ENCODE peak calls at places on chromosomes 2 and 18, in seven cellular contexts. O, G, Q, H, C, F and M are unnamed samples.

GRCh38 chr2:109636290-109636675 is 22.1 kb downstream of the SOWAHC start:
- DNase-seq in O (no peak), G (no peak), Q (no peak), H (no peak), C (peak; percentile 76), F (no peak), M (no peak)

GRCh38 chr2:168348076-168348475 is 100.7 kb upstream of the STK39 start:
- DNase-seq in O (no peak), G (no peak), Q (peak; percentile 46), H (peak; percentile 70), C (peak; percentile 72), F (peak; percentile 43), M (peak; percentile 19)

GRCh38 chr2:10591207-10591606 is 98.6 kb downstream of the NOL10 start:
- DNase-seq in O (no peak), G (no peak), Q (no peak), H (no peak), C (peak; percentile 57), F (peak; percentile 74), M (no peak)

GRCh38 chr2:72180351-72180750 is 32.7 kb upstream of the CYP26B1 start:
- DNase-seq in O (no peak), G (no peak), Q (no peak), H (no peak), C (no peak), F (no peak), M (no peak)

GRCh38 chr2:74001781-74002514 is 17.2 kb downstream of the TET3 start:
- DNase-seq in O (no peak), G (no peak), Q (no peak), H (no peak), C (peak; percentile 39), F (no peak), M (no peak)

GRCh38 chr2:110783474-110783873 is 51.1 kb downstream of the ACOXL start:
- DNase-seq in O (no peak), G (no peak), Q (no peak), H (no peak), C (no peak), F (no peak), M (no peak)

GRCh38 chr2:102703748-102704147 is 58.1 kb upstream of the TMEM182 start:
- DNase-seq in O (no peak), G (no peak), Q (no peak), H (peak; percentile 59), C (peak; percentile 49), F (peak; percentile 26), M (no peak)

GRCh38 chr2:202267495-202267894 is 1.9 kb downstream of the NOP58 start:
- DNase-seq in O (no peak), G (no peak), Q (no peak), H (no peak), C (peak; percentile 26), F (no peak), M (no peak)

GRCh38 chr2:71736986-71737385 is 283.6 kb downstream of the DYSF start:
- DNase-seq in O (no peak), G (no peak), Q (no peak), H (no peak), C (no peak), F (no peak), M (no peak)

GRCh38 chr2:230798769-230799399 is 65.9 kb upstream of the ITM2C start:
- DNase-seq in O (no peak), G (no peak), Q (peak; percentile 57), H (peak; percentile 58), C (peak; percentile 73), F (peak; percentile 70), M (peak; percentile 30)

GRCh38 chr2:224608104-224608503 is 22.9 kb upstream of the CUL3 start:
- DNase-seq in O (no peak), G (no peak), Q (peak; percentile 31), H (no peak), C (no peak), F (no peak), M (no peak)

GRCh38 chr2:235224410-235224809 is 269.4 kb upstream of the AGAP1 start:
- DNase-seq in O (no peak), G (no peak), Q (no peak), H (no peak), C (no peak), F (no peak), M (no peak)

GRCh38 chr18:69085933-69086332 is 288.1 kb downstream of the CCDC102B start:
- DNase-seq in O (no peak), G (no peak), Q (no peak), H (no peak), C (no peak), F (no peak), M (no peak)

GRCh38 chr2:6214471-6214870 is 522.3 kb downstream of the SOX11 start:
- DNase-seq in O (no peak), G (no peak), Q (no peak), H (no peak), C (no peak), F (no peak), M (no peak)

GRCh38 chr18:9775172-9775571 is 67.1 kb downstream of the RAB31 start:
- DNase-seq in O (no peak), G (peak; percentile 58), Q (no peak), H (no peak), C (no peak), F (no peak), M (no peak)

GRCh38 chr2:100160396-100160795 is 18.0 kb upstream of the AFF3 start:
- DNase-seq in O (no peak), G (no peak), Q (no peak), H (no peak), C (no peak), F (no peak), M (no peak)

GRCh38 chr2:132609101-132609890 is 60.7 kb downstream of the LYPD1 start:
- DNase-seq in O (no peak), G (no peak), Q (no peak), H (no peak), C (no peak), F (no peak), M (no peak)

GRCh38 chr2:161136194-161136593 is 24.0 kb upstream of the TANK start:
- DNase-seq in O (no peak), G (no peak), Q (no peak), H (no peak), C (peak; percentile 20), F (peak; percentile 11), M (no peak)

GRCh38 chr2:106076941-106077340 is 117.2 kb downstream of the UXS1 start:
- DNase-seq in O (no peak), G (no peak), Q (no peak), H (no peak), C (no peak), F (no peak), M (no peak)

GRCh38 chr2:65562890-65563289 is 130.5 kb upstream of the SPRED2 start:
- DNase-seq in O (no peak), G (no peak), Q (no peak), H (no peak), C (no peak), F (no peak), M (no peak)

DNA sequence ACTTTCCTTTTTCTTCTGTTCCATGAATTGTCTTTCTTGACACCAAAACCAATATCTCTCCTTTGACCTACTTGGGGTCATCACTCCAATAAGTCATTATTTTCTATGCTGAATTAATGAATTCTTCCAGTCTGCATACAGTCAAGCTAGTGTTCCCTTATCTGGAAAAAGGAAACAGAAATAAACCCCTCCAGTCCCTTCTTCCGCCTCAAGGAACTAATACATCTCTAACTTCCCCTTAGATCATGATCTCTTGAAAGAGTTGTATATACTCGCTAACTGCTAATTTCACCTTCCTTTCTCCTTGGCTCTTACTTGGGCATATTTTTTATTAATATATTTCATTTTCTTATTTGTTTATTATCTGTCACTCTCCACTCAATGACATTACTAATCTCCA is 7.3 kb upstream of the ARHGAP15 start:
- DNase-seq in O (no peak), G (no peak), Q (no peak), H (no peak), C (no peak), F (no peak), M (no peak)
- TF ChIP-seq CTCF in O (no peak), G (no peak), Q (no peak), H (no peak), C (no peak), F (no peak), M (no peak)

GRCh38 chr2:199480966-199481365 is 23.2 kb upstream of the SATB2 start:
- DNase-seq in O (no peak), G (no peak), Q (no peak), H (no peak), C (no peak), F (no peak), M (no peak)

GRCh38 chr2:199488772-199489400 is 31.1 kb upstream of the SATB2 start:
- DNase-seq in O (no peak), G (no peak), Q (peak; percentile 85), H (peak; percentile 73), C (peak; percentile 73), F (peak; percentile 56), M (peak; percentile 64)

GRCh38 chr2:199485732-199486335 is 28.1 kb upstream of the SATB2 start:
- DNase-seq in O (no peak), G (no peak), Q (peak; percentile 88), H (peak; percentile 81), C (peak; percentile 70), F (peak; percentile 55), M (peak; percentile 75)

GRCh38 chr2:199490049-199490448 is 32.3 kb upstream of the SATB2 start:
- DNase-seq in O (no peak), G (no peak), Q (no peak), H (no peak), C (no peak), F (no peak), M (no peak)

GRCh38 chr2:199484927-199485326 is 27.2 kb upstream of the SATB2 start:
- DNase-seq in O (no peak), G (no peak), Q (peak; percentile 57), H (no peak), C (peak; percentile 31), F (no peak), M (no peak)
- TF ChIP-seq CTCF in O (no peak), G (peak; percentile 63), Q (peak; percentile 35), H (no peak), C (peak; percentile 33), F (peak; percentile 44), M (no peak)

DNA sequence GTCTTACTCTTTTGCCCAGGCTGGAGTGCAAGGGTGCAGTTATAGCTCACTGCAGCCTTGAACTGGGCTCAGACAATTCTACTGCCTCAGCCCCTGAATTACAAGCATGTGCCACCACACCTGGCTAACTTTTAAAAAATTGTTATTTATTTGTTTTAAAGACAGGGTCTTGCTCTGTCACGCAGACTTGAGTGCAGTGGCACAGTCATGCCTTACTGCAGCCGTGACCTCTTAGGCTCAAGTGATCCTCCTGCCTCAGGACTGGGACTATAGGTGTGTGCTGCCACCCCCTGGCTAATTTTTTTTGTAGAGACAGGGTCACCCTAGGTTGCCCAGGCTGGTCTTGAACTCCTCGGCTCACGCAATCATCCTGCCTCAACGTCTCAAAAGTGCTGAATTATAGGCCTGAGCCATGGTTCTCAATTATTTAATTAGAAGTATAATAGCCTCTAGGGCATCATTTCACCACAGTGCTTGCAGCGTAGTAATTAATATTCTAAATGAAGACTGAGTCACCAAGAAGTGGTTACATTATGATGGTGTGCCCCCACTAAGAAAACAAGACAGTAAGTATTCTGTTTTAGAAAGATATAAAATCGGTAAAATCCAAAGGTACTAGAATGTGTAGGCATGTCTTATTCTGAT is 69.6 kb downstream of the EML4 start:
- DNase-seq in O (no peak), G (no peak), Q (peak; percentile 68), H (peak; percentile 65), C (peak; percentile 38), F (no peak), M (peak; percentile 37)
- TF ChIP-seq CTCF in O (no peak), G (peak; percentile 26), Q (peak; percentile 28), H (peak; percentile 20), C (peak; percentile 28), F (no peak), M (peak; percentile 40)

DNA sequence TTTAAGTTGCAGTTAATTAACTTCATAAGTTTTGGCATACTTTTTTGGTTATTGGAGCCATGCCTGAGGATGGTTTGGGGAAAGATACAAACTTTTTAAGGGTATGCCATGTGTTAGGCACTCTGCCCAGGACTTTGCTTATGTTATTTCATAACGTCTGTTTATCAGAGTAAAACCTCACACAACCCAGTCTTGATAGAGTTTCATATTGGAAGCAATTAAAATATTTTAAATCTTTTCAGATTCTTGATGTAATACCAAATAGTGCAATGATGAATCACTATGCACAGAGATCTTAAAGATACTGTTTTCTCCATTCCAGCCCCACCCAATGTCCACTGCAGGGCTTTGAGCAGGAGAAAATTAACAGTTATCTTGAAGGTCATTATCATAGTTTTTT is 529.1 kb upstream of the HNMT start:
- DNase-seq in O (no peak), G (no peak), Q (no peak), H (no peak), C (peak; percentile 16), F (no peak), M (no peak)
- TF ChIP-seq CTCF in O (no peak), G (no peak), Q (no peak), H (no peak), C (no peak), F (no peak), M (no peak)